ENCODE peak calls at places on chromosome 5, in eight cellular contexts. R is CD4-positive, alpha-beta T cell; U is left cardiac atrium; B is CD8-positive, alpha-beta T cell; E is NB4; X is activated CD4-positive, alpha-beta T cell treated with anti-CD3 and anti-CD28 coated beads, Interleukin-2, amount 50 U/mL, for 1 hour; K is coronary artery; P is tibial artery. H is an unnamed sample.

GRCh38 chr5:170748986-170749385 is 34.5 kb upstream of the GABRP start:
- DNase-seq in P (no peak), K (no peak), X (no peak), E (no peak), R (no peak), U (no peak), B (no peak), H (no peak)

GRCh38 chr5:81751836-81752643 is 1.1 kb upstream of the SSBP2 start:
- DNase-seq in P (peak), K (no peak), U (no peak), R (peak), B (no peak), E (no peak), X (no peak), H (no peak)

GRCh38 chr5:151651997-151652645 is 34.6 kb downstream of the SPARC start:
- DNase-seq in K (no peak), B (peak), X (peak), R (peak), E (peak), P (peak), U (peak), H (peak)

GRCh38 chr5:77945874-77946273 is 169.7 kb upstream of the TBCA start:
- DNase-seq in K (no peak), R (no peak), E (no peak), P (no peak), U (no peak), X (no peak), B (no peak), H (no peak)

GRCh38 chr5:88727705-88728313 is 155.2 kb downstream of the MEF2C start:
- DNase-seq in K (no peak), R (no peak), X (no peak), U (no peak), P (no peak), B (no peak), E (peak), H (peak)

GRCh38 chr5:84227221-84227620 is 157.5 kb downstream of the EDIL3 start:
- DNase-seq in P (no peak), E (no peak), U (no peak), B (no peak), X (no peak), R (no peak), K (no peak), H (no peak)

GRCh38 chr5:124980174-124980941 is 233.9 kb upstream of the ZNF608 start:
- DNase-seq in B (no peak), P (no peak), K (no peak), X (no peak), E (no peak), U (no peak), R (no peak), H (peak)

GRCh38 chr5:157328277-157328912 is 62.5 kb downstream of the CYFIP2 start:
- DNase-seq in K (no peak), P (peak), X (peak), B (peak), R (peak), E (peak), U (peak), H (peak)

GRCh38 chr5:56552612-56553268 is 262.6 kb upstream of the MAP3K1 start:
- DNase-seq in R (no peak), K (no peak), E (no peak), X (no peak), U (no peak), P (no peak), B (no peak), H (no peak)

GRCh38 chr5:20678814-20679298 is 690.9 kb upstream of the CDH18 start:
- DNase-seq in X (no peak), R (no peak), P (no peak), K (no peak), U (no peak), E (peak), B (no peak), H (no peak)

GRCh38 chr5:148384389-148384756 is 615 bp downstream of the FBXO38 start:
- DNase-seq in X (no peak), K (no peak), B (no peak), U (no peak), R (no peak), E (no peak), P (no peak), H (no peak)

GRCh38 chr5:179763215-179763945 is 30.4 kb upstream of the LTC4S start:
- DNase-seq in R (peak), B (peak), U (peak), K (no peak), E (peak), P (peak), X (peak), H (peak)

GRCh38 chr5:159786901-159787691 is 129.2 kb upstream of the ADRA1B start:
- DNase-seq in K (no peak), B (no peak), U (no peak), E (no peak), R (no peak), P (peak), X (no peak), H (no peak)

GRCh38 chr5:94248175-94248875 is 370.1 kb downstream of the KIAA0825 start:
- DNase-seq in X (no peak), E (no peak), U (no peak), B (no peak), P (no peak), R (no peak), K (no peak), H (no peak)

GRCh38 chr5:10563940-10564837 is at the start of gene ANKRD33B:
- DNase-seq in B (peak), X (peak), P (peak), E (peak), K (no peak), U (peak), R (peak), H (peak)

GRCh38 chr5:62783374-62784057 is 204.9 kb downstream of the LRRC70 start:
- DNase-seq in E (no peak), X (no peak), B (no peak), U (no peak), P (no peak), R (no peak), K (no peak), H (no peak)

GRCh38 chr5:56307714-56308346 is 74.7 kb upstream of the ANKRD55 start:
- DNase-seq in K (no peak), B (no peak), P (no peak), R (no peak), U (no peak), X (no peak), E (no peak), H (no peak)

GRCh38 chr5:38843665-38844064 is 2.1 kb upstream of the OSMR start:
- DNase-seq in B (no peak), K (no peak), E (no peak), U (no peak), X (no peak), R (no peak), P (no peak), H (no peak)

H was measured in NCI-H2081.